ENCODE peak calls at places on chromosomes 7 and 10, in four cellular contexts. Y is foreskin keratinocyte; C is CD4-positive, alpha-beta T cell; W is mucosa of descending colon. Z is an unnamed sample.

GRCh38 chr7:537911-538634 is 18.4 kb upstream of the PDGFA start:
- ATAC-seq in Y (peak), C (no peak), W (peak), Z (peak)

GRCh38 chr10:69748621-69749020 is 53.1 kb upstream of the COL13A1 start:
- ATAC-seq in C (no peak), W (no peak), Y (no peak), Z (peak)

GRCh38 chr7:43096875-43097274 is 15.6 kb upstream of the HECW1 start:
- ATAC-seq in Y (no peak), W (no peak), C (no peak), Z (no peak)

GRCh38 chr10:110834622-110835219 is 37.0 kb upstream of the PDCD4 start:
- ATAC-seq in W (peak), Y (peak), C (peak), Z (peak)

GRCh38 chr7:157991761-157992160 is 595.9 kb downstream of the PTPRN2 start:
- ATAC-seq in Y (no peak), W (no peak), C (no peak), Z (peak)

GRCh38 chr7:16167531-16167930 is 253.8 kb downstream of the CRPPA start:
- ATAC-seq in Y (no peak), W (no peak), C (no peak), Z (no peak)

GRCh38 chr7:128435311-128435654 is 20.4 kb upstream of the HILPDA start:
- ATAC-seq in C (no peak), W (peak), Y (no peak), Z (no peak)

GRCh38 chr7:117283371-117283770 is 39.5 kb downstream of the WNT2 start:
- ATAC-seq in C (no peak), W (no peak), Y (peak), Z (no peak)

GRCh38 chr10:59323036-59323459 is 39.3 kb downstream of the FAM13C start:
- ATAC-seq in W (peak), C (no peak), Y (no peak), Z (no peak)

GRCh38 chr10:47404446-47404845 is 20.4 kb upstream of the ZNF488 start:
- ATAC-seq in W (no peak), Y (no peak), C (no peak), Z (peak)

GRCh38 chr7:117666019-117666418 is 186.2 kb downstream of the CFTR start:
- ATAC-seq in Y (peak), C (no peak), W (peak), Z (peak)

GRCh38 chr7:130356760-130357611 is 12.4 kb downstream of the CPA5 start:
- ATAC-seq in Y (peak), C (no peak), W (peak), Z (peak)

GRCh38 chr7:47370461-47371042 is 211.4 kb downstream of the TNS3 start:
- ATAC-seq in Y (peak), W (no peak), C (no peak), Z (no peak)

GRCh38 chr10:62083868-62084267 is 182.4 kb downstream of the ARID5B start:
- ATAC-seq in W (peak), C (no peak), Y (peak), Z (peak)